ENCODE peak calls at places on chromosomes 7 and 10, in eight cellular contexts. O is fibroblast of pulmonary artery, B is progenitor cell of endocrine pancreas, F is tibial artery, Z is H9, C is cardiac muscle cell, K is RWPE1, S is right lobe of liver. A is an unnamed sample.

GRCh38 chr10:110358869-110359629 is 54.3 kb upstream of the SMNDC1 start:
- DNase-seq in B (no peak), S (no peak), Z (peak; percentile 61), C (no peak), K (peak; percentile 74), F (no peak), O (no peak), A (peak; percentile 59)

GRCh38 chr10:46283217-46283944 is 3.4 kb upstream of the ANTXRL start:
- DNase-seq in F (no peak), S (peak; percentile 38), K (no peak), C (no peak), Z (no peak), B (no peak), O (no peak), A (no peak)

GRCh38 chr10:15483215-15483970 is 112.3 kb upstream of the FAM171A1 start:
- DNase-seq in S (no peak), Z (no peak), C (peak; percentile 39), F (no peak), B (no peak), O (no peak), K (no peak), A (no peak)

GRCh38 chr10:68125770-68126169 is 16.5 kb downstream of the MYPN start:
- DNase-seq in C (no peak), S (no peak), O (no peak), B (no peak), F (no peak), K (no peak), Z (no peak), A (no peak)

GRCh38 chr10:116567335-116567734 is 21.6 kb downstream of the PNLIP start:
- DNase-seq in B (no peak), Z (no peak), K (no peak), C (no peak), F (no peak), O (no peak), S (no peak), A (peak; percentile 4)

GRCh38 chr7:79458796-79459195 is 5.3 kb upstream of the MAGI2 start:
- DNase-seq in K (no peak), O (no peak), S (no peak), Z (no peak), B (no peak), F (peak; percentile 42), C (no peak), A (no peak)

GRCh38 chr10:3239066-3239919 is 66.7 kb upstream of the PITRM1 start:
- DNase-seq in B (peak; percentile 68), F (peak; percentile 65), Z (peak; percentile 80), S (peak; percentile 75), K (peak; percentile 64), O (peak; percentile 84), C (peak; percentile 81), A (peak; percentile 67)

GRCh38 chr10:130631139-130631864 is 495.1 kb downstream of the GLRX3 start:
- DNase-seq in S (no peak), C (no peak), O (no peak), K (no peak), Z (no peak), B (no peak), F (peak; percentile 42), A (peak; percentile 51)

GRCh38 chr10:89853796-89854195 is 152.4 kb downstream of the KIF20B start:
- DNase-seq in C (no peak), Z (peak; percentile 86), S (no peak), B (peak; percentile 31), F (no peak), O (no peak), K (no peak), A (no peak)

GRCh38 chr10:102243304-102243703 is 2.0 kb upstream of the PITX3 start:
- DNase-seq in S (no peak), C (peak; percentile 78), F (no peak), K (peak; percentile 88), Z (no peak), O (peak; percentile 84), B (no peak), A (peak; percentile 69)

GRCh38 chr10:74081918-74082317 is 68.7 kb downstream of the AP3M1 start:
- DNase-seq in K (no peak), F (no peak), B (no peak), S (no peak), C (no peak), Z (no peak), O (no peak), A (no peak)

GRCh38 chr7:130946110-130946509 is 212.1 kb upstream of the KLF14 start:
- DNase-seq in S (no peak), K (no peak), Z (no peak), B (no peak), C (no peak), F (no peak), O (no peak), A (no peak)

GRCh38 chr10:49509904-49510303 is 29.0 kb downstream of the ERCC6 start:
- DNase-seq in O (no peak), C (no peak), Z (no peak), F (no peak), S (no peak), B (no peak), K (no peak), A (no peak)

GRCh38 chr7:157751951-157752673 is 415.3 kb downstream of the DNAJB6 start:
- DNase-seq in B (no peak), F (no peak), Z (no peak), K (no peak), C (no peak), S (no peak), O (no peak), A (no peak)

GRCh38 chr7:5528071-5528814 is 104.6 kb upstream of the TNRC18 start:
- DNase-seq in C (peak; percentile 53), B (no peak), Z (no peak), S (peak; percentile 60), F (peak; percentile 38), O (peak; percentile 56), K (no peak), A (peak; percentile 51)

GRCh38 chr7:69769826-69770225 is 171.6 kb downstream of the AUTS2 start:
- DNase-seq in B (no peak), Z (no peak), C (no peak), S (no peak), O (no peak), F (no peak), K (no peak), A (no peak)

GRCh38 chr10:123967626-123968243 is 76.1 kb upstream of the CPXM2 start:
- DNase-seq in Z (peak; percentile 84), O (peak; percentile 54), F (peak; percentile 70), C (peak; percentile 64), K (peak; percentile 85), S (peak; percentile 69), B (peak; percentile 84), A (peak; percentile 68)

GRCh38 chr10:17009228-17009700 is 120.3 kb downstream of the CUBN start:
- DNase-seq in C (peak; percentile 79), F (peak; percentile 42), B (no peak), Z (no peak), K (no peak), O (peak; percentile 86), S (no peak), A (peak; percentile 47)

GRCh38 chr7:123199869-123200268 is at the start of gene SLC13A1:
- DNase-seq in K (no peak), O (no peak), C (no peak), F (no peak), Z (no peak), S (no peak), B (no peak), A (no peak)

GRCh38 chr10:69734797-69735468 is 66.8 kb upstream of the COL13A1 start:
- DNase-seq in F (no peak), Z (no peak), S (no peak), O (no peak), B (no peak), K (no peak), C (no peak), A (no peak)

GRCh38 chr7:55343860-55344606 is 21.1 kb upstream of the LANCL2 start:
- DNase-seq in B (no peak), O (no peak), C (no peak), Z (no peak), F (no peak), K (no peak), S (no peak), A (no peak)

GRCh38 chr7:137471128-137471527 is 127.6 kb upstream of the PTN start:
- DNase-seq in O (no peak), K (no peak), C (no peak), B (no peak), F (no peak), S (no peak), Z (no peak), A (no peak)

GRCh38 chr10:58409956-58410610 is 24.9 kb downstream of the TFAM start:
- DNase-seq in C (no peak), S (no peak), K (no peak), F (no peak), Z (no peak), B (no peak), O (no peak), A (no peak)

GRCh38 chr10:58412502-58412961 is 27.3 kb downstream of the TFAM start:
- DNase-seq in B (no peak), O (peak; percentile 31), Z (peak; percentile 56), F (no peak), C (peak; percentile 45), S (no peak), K (no peak), A (peak; percentile 21)

GRCh38 chr10:58414270-58415041 is 29.2 kb downstream of the TFAM start:
- DNase-seq in F (no peak), O (peak; percentile 89), B (no peak), S (no peak), C (peak; percentile 89), Z (no peak), K (peak; percentile 46), A (peak; percentile 79)

GRCh38 chr10:58415757-58416156 is 30.5 kb downstream of the TFAM start:
- DNase-seq in K (no peak), B (no peak), S (no peak), F (no peak), O (no peak), Z (no peak), C (no peak), A (no peak)
- TF ChIP-seq CTCF in K (no peak), B (no peak), S (no peak), F (no peak), O (no peak), Z (peak; percentile 10), C (no peak), A (no peak)

GRCh38 chr7:153370092-153370491 is 610.5 kb downstream of the ACTR3B start:
- DNase-seq in F (no peak), Z (peak; percentile 58), O (no peak), K (no peak), C (no peak), B (no peak), S (no peak), A (no peak)
- TF ChIP-seq CTCF in F (no peak), Z (no peak), O (no peak), K (no peak), C (no peak), B (no peak), S (no peak), A (no peak)

GRCh38 chr10:91551856-91552255 is 81.0 kb downstream of the PPP1R3C start:
- DNase-seq in S (peak; percentile 65), C (peak; percentile 86), O (peak; percentile 86), F (peak; percentile 53), B (no peak), K (no peak), Z (peak; percentile 86), A (peak; percentile 45)
- TF ChIP-seq CTCF in S (peak; percentile 67), C (peak; percentile 93), O (peak; percentile 96), F (peak; percentile 34), B (peak; percentile 67), K (no peak), Z (peak; percentile 90), A (peak; percentile 35)

GRCh38 chr7:29890251-29890650 is 83.9 kb downstream of the WIPF3 start:
- DNase-seq in F (no peak), C (no peak), K (no peak), O (no peak), B (no peak), Z (no peak), S (no peak), A (no peak)
- TF ChIP-seq CTCF in F (no peak), C (no peak), K (no peak), O (no peak), B (no peak), Z (no peak), S (no peak), A (no peak)